ENCODE peak calls at places on chromosomes 4 and X, in ten cellular contexts. Q is foreskin melanocyte, L is astrocyte of the spinal cord, X is EL, V is breast epithelium, Z is ACHN, Y is HEK293T, F is B cell, P is fibroblast of the aortic adventitia, J is GM12865. C is an unnamed sample.

GRCh38 chr4:52822583-52823477 is 39.3 kb upstream of the RASL11B start:
- DNase-seq in Q (no peak), V (no peak), Z (no peak), X (peak), P (peak), J (no peak), Y (no peak), F (no peak), L (peak), C (no peak)

GRCh38 chrX:106999002-106999975 is 723 bp downstream of the MORC4 start:
- DNase-seq in Z (peak), J (peak), L (peak), F (peak), V (peak), Q (peak), Y (peak), P (peak), X (peak), C (peak)

GRCh38 chr4:140251566-140251965 is 97.6 kb upstream of the MAML3 start:
- DNase-seq in V (no peak), P (no peak), Y (no peak), Q (no peak), X (no peak), F (no peak), J (no peak), L (no peak), Z (no peak), C (no peak)

GRCh38 chr4:3441501-3442459 is at the start of gene HGFAC:
- DNase-seq in L (no peak), J (no peak), X (no peak), V (no peak), P (no peak), Q (no peak), F (no peak), Y (no peak), Z (no peak), C (no peak)

GRCh38 chr4:163332526-163333405 is at the start of gene NPY1R:
- DNase-seq in V (peak), X (peak), P (peak), J (peak), Q (peak), Z (peak), Y (peak), F (no peak), L (peak), C (peak)

GRCh38 chr4:6957148-6957520 is 47.5 kb downstream of the TBC1D14 start:
- DNase-seq in P (no peak), Z (no peak), V (no peak), Q (no peak), X (no peak), L (peak), Y (no peak), J (no peak), F (no peak), C (peak)

GRCh38 chrX:6558979-6559378 is 24.1 kb upstream of the VCX3A start:
- DNase-seq in V (no peak), P (no peak), Q (no peak), Y (no peak), F (no peak), L (no peak), J (no peak), Z (no peak), X (no peak), C (no peak)

GRCh38 chrX:130385520-130385919 is at the start of gene GPR119:
- DNase-seq in F (no peak), Y (no peak), Z (no peak), Q (no peak), V (no peak), X (no peak), P (no peak), L (no peak), J (no peak), C (no peak)

GRCh38 chr4:117700111-117700892 is 334.0 kb upstream of the NDST3 start:
- DNase-seq in F (no peak), Q (peak), P (no peak), V (no peak), J (peak), L (no peak), Y (peak), X (no peak), Z (peak), C (no peak)

GRCh38 chrX:108156934-108157466 is 65.4 kb downstream of the ATG4A start:
- DNase-seq in Y (no peak), P (no peak), J (no peak), F (no peak), V (no peak), Q (no peak), L (no peak), Z (no peak), X (no peak), C (no peak)

GRCh38 chr4:11821774-11822430 is 393.2 kb upstream of the HS3ST1 start:
- DNase-seq in X (no peak), V (no peak), P (no peak), L (no peak), J (no peak), Y (no peak), Z (no peak), F (no peak), Q (no peak), C (no peak)

GRCh38 chr4:184795214-184795844 is 30.4 kb downstream of the ACSL1 start:
- DNase-seq in P (no peak), X (no peak), Y (no peak), L (no peak), V (no peak), J (no peak), Q (peak), F (no peak), Z (no peak), C (peak)

GRCh38 chr4:174214102-174214878 is 69.2 kb downstream of the FBXO8 start:
- DNase-seq in X (no peak), Y (no peak), L (no peak), J (no peak), Q (no peak), P (no peak), V (no peak), Z (no peak), F (no peak), C (no peak)

GRCh38 chr4:159828687-159829086 is 725.8 kb downstream of the RAPGEF2 start:
- DNase-seq in P (no peak), F (no peak), J (no peak), Q (no peak), Y (no peak), X (no peak), L (no peak), V (no peak), Z (no peak), C (no peak)

GRCh38 chr4:99811850-99812249 is 4.8 kb upstream of the DAPP1 start:
- DNase-seq in J (peak), Z (peak), F (no peak), L (peak), Y (peak), X (peak), Q (peak), P (peak), V (no peak), C (peak)

GRCh38 chrX:41481264-41482109 is 34.3 kb downstream of the NYX start:
- DNase-seq in Y (peak), X (peak), Z (peak), P (peak), Q (no peak), J (peak), F (no peak), V (no peak), L (no peak), C (no peak)

GRCh38 chrX:149950681-149951080 is 12.4 kb upstream of the EOLA2 start:
- DNase-seq in Z (peak), V (no peak), X (peak), L (peak), J (peak), Y (peak), Q (peak), F (no peak), P (peak), C (peak)